ENCODE peak calls at places on chromosomes 4 and X, in seven cellular contexts. V, U, W, S, G, X and I are unnamed samples.

GRCh38 chr4:30722916-30723270 is 2.7 kb downstream of the PCDH7 start:
- DNase-seq in X (no peak), G (no peak), V (no peak), W (peak; percentile 28), S (no peak), U (no peak), I (peak; percentile 59)

GRCh38 chrX:40152706-40153334 is 55.1 kb upstream of the BCOR start:
- DNase-seq in U (peak; percentile 20), X (no peak), W (peak; percentile 81), V (peak; percentile 34), S (no peak), G (no peak), I (peak; percentile 84)

GRCh38 chr4:10020871-10021676 is at the start of gene SLC2A9:
- DNase-seq in V (no peak), X (no peak), G (no peak), W (peak; percentile 56), U (no peak), S (no peak), I (no peak)

GRCh38 chr4:37475087-37475486 is 211.1 kb downstream of the RELL1 start:
- DNase-seq in X (no peak), U (no peak), W (no peak), G (no peak), S (no peak), V (no peak), I (no peak)

GRCh38 chr4:128635141-128635911 is 174.2 kb upstream of the JADE1 start:
- DNase-seq in V (peak; percentile 72), X (no peak), W (peak; percentile 92), S (no peak), U (peak; percentile 85), G (peak; percentile 98), I (no peak)

GRCh38 chrX:48511561-48511960 is 2.8 kb downstream of the PORCN start:
- DNase-seq in V (no peak), U (no peak), W (no peak), G (no peak), S (no peak), X (no peak), I (peak; percentile 36)

GRCh38 chr4:187550256-187550950 is 445.2 kb upstream of the ZFP42 start:
- DNase-seq in G (no peak), W (no peak), S (no peak), V (no peak), X (no peak), U (no peak), I (no peak)

GRCh38 chr4:147011386-147011785 is 65.7 kb upstream of the TTC29 start:
- DNase-seq in V (no peak), U (no peak), X (no peak), S (no peak), G (no peak), W (no peak), I (no peak)

GRCh38 chrX:30935985-30936384 is 46.9 kb upstream of the TAB3 start:
- DNase-seq in V (no peak), W (no peak), U (no peak), X (no peak), G (no peak), S (no peak), I (no peak)

GRCh38 chr4:76585270-76585669 is 150.2 kb downstream of the SHROOM3 start:
- DNase-seq in V (no peak), S (no peak), W (no peak), X (no peak), U (no peak), G (no peak), I (no peak)

GRCh38 chr4:25155957-25156356 is 4.3 kb downstream of the SEPSECS start:
- DNase-seq in X (no peak), S (no peak), V (no peak), U (no peak), G (no peak), W (no peak), I (no peak)

GRCh38 chrX:11239230-11239629 is 54.0 kb upstream of the AMELX start:
- DNase-seq in U (no peak), X (no peak), V (no peak), S (no peak), W (no peak), G (no peak), I (no peak)

GRCh38 chr4:187271848-187272247 is 548.2 kb upstream of the FAT1 start:
- DNase-seq in S (no peak), G (no peak), U (no peak), X (no peak), W (no peak), V (no peak), I (no peak)

GRCh38 chr4:187070158-187070557 is 346.5 kb upstream of the FAT1 start:
- DNase-seq in V (no peak), U (no peak), S (no peak), G (no peak), X (no peak), W (no peak), I (no peak)

GRCh38 chrX:101395789-101396188 is 5.0 kb downstream of the RPL36A start:
- DNase-seq in X (no peak), W (no peak), S (no peak), G (no peak), U (no peak), V (no peak), I (no peak)

GRCh38 chrX:21766101-21766500 is 8.2 kb upstream of the SMPX start:
- DNase-seq in S (no peak), V (no peak), U (no peak), G (no peak), X (no peak), W (no peak), I (no peak)

GRCh38 chrX:106203315-106203714 is 35.2 kb downstream of the PWWP3B start:
- DNase-seq in V (no peak), X (no peak), U (no peak), W (no peak), S (no peak), G (no peak), I (no peak)

GRCh38 chrX:44265559-44265958 is 77.9 kb downstream of the EFHC2 start:
- DNase-seq in U (no peak), S (no peak), X (no peak), G (no peak), V (no peak), W (no peak), I (no peak)

GRCh38 chr4:135256111-135256510 is 1054.5 kb upstream of the PABPC4L start:
- DNase-seq in G (no peak), U (peak; percentile 56), X (no peak), S (no peak), V (no peak), W (no peak), I (no peak)

GRCh38 chrX:15686818-15687685 is 22.4 kb upstream of the CLTRN start:
- DNase-seq in X (peak; percentile 66), W (no peak), G (no peak), V (peak; percentile 54), S (peak; percentile 84), U (no peak), I (no peak)

GRCh38 chr4:6472387-6473263 is at the start of gene PPP2R2C:
- DNase-seq in W (no peak), U (no peak), S (peak; percentile 79), X (no peak), V (no peak), G (peak; percentile 62), I (no peak)

GRCh38 chr4:10326075-10326474 is 131.2 kb downstream of the ZNF518B start:
- DNase-seq in X (no peak), U (no peak), S (no peak), G (no peak), W (no peak), V (no peak), I (no peak)

GRCh38 chr4:136768925-136769275 is 763.4 kb downstream of the PCDH18 start:
- DNase-seq in G (no peak), U (no peak), S (no peak), X (no peak), V (no peak), W (no peak), I (no peak)